ENCODE peak calls at places on chromosomes 2 and 18, in five cellular contexts. Y, B, F, L and U are unnamed samples.

GRCh38 chr2:54969295-54969939 is 80.8 kb downstream of the RTN4 start:
- DNase-seq in Y (no peak), B (no peak), F (no peak), L (no peak), U (no peak)

GRCh38 chr18:55088561-55088960 is 129.3 kb upstream of the CCDC68 start:
- DNase-seq in Y (no peak), B (no peak), F (no peak), L (no peak), U (no peak)

GRCh38 chr2:43207553-43208300 is 18.7 kb downstream of the ZFP36L2 start:
- DNase-seq in Y (no peak), B (no peak), F (no peak), L (peak), U (no peak)

GRCh38 chr2:9885036-9885684 is 41.9 kb downstream of the TAF1B start:
- DNase-seq in Y (no peak), B (no peak), F (no peak), L (peak), U (no peak)

GRCh38 chr2:8615252-8616083 is 66.4 kb upstream of the ID2 start:
- DNase-seq in Y (no peak), B (no peak), F (no peak), L (no peak), U (no peak)

GRCh38 chr2:199460808-199461454 is 3.2 kb upstream of the SATB2 start:
- DNase-seq in Y (no peak), B (no peak), F (no peak), L (no peak), U (no peak)

GRCh38 chr2:158042245-158042644 is 59.4 kb upstream of the UPP2 start:
- DNase-seq in Y (no peak), B (no peak), F (no peak), L (peak), U (peak)

GRCh38 chr18:45127395-45127794 is 446.7 kb downstream of the SETBP1 start:
- DNase-seq in Y (no peak), B (no peak), F (no peak), L (no peak), U (no peak)

GRCh38 chr2:134522856-134523460 is 195.8 kb downstream of the TMEM163 start:
- DNase-seq in Y (no peak), B (peak), F (no peak), L (no peak), U (no peak)